ENCODE peak calls at places on chromosomes 13 and 19, in eight cellular contexts. W, M, K, L, V, J, A and T are unnamed samples.

GRCh38 chr13:114079601-114080536 is 52.6 kb downstream of the RASA3 start:
- DNase-seq in K (no peak), W (no peak), L (no peak), M (peak), J (no peak), A (no peak), V (peak), T (no peak)

GRCh38 chr19:40687525-40688016 is 2.9 kb downstream of the NUMBL start:
- DNase-seq in K (no peak), L (peak), A (no peak), J (no peak), V (peak), W (no peak), M (peak), T (no peak)

GRCh38 chr13:51906581-51906980 is 44.8 kb downstream of the CCDC70 start:
- DNase-seq in J (no peak), V (no peak), L (no peak), W (no peak), A (no peak), M (no peak), K (no peak), T (no peak)

GRCh38 chr13:40341086-40341471 is 325.4 kb downstream of the FOXO1 start:
- DNase-seq in M (no peak), W (no peak), A (no peak), J (no peak), L (no peak), V (no peak), K (no peak), T (no peak)

GRCh38 chr19:47013041-47013517 is 6.6 kb upstream of the NPAS1 start:
- DNase-seq in L (peak), K (peak), M (peak), J (peak), A (peak), V (peak), W (peak), T (peak)

GRCh38 chr19:49997709-49998108 is 27.5 kb downstream of the VRK3 start:
- DNase-seq in A (peak), K (no peak), W (no peak), M (peak), V (no peak), J (no peak), L (peak), T (no peak)

GRCh38 chr19:49116544-49116943 is 2.4 kb downstream of the LIN7B start:
- DNase-seq in V (no peak), A (no peak), K (no peak), J (no peak), M (no peak), L (no peak), W (no peak), T (no peak)

GRCh38 chr19:4581381-4582111 is 22.1 kb upstream of the SEMA6B start:
- DNase-seq in J (peak), M (peak), W (no peak), V (no peak), L (peak), A (peak), K (no peak), T (no peak)

GRCh38 chr13:26220575-26220974 is 1.5 kb downstream of the RNF6 start:
- DNase-seq in A (no peak), V (no peak), L (peak), J (no peak), M (no peak), W (no peak), K (no peak), T (no peak)

GRCh38 chr19:41657157-41657556 is 30.3 kb upstream of the CEACAM4 start:
- DNase-seq in M (no peak), A (no peak), J (no peak), K (no peak), W (no peak), L (no peak), V (no peak), T (no peak)

GRCh38 chr19:6738726-6739389 is 622 bp upstream of the TRIP10 start:
- DNase-seq in L (peak), M (peak), K (no peak), A (no peak), W (no peak), V (peak), J (peak), T (no peak)

GRCh38 chr19:39946532-39946931 is 12.1 kb upstream of the FCGBP start:
- DNase-seq in L (peak), A (no peak), M (no peak), V (no peak), J (no peak), W (no peak), K (no peak), T (no peak)

GRCh38 chr13:35723061-35723461 is 246.6 kb upstream of the MAB21L1 start:
- DNase-seq in L (peak), K (no peak), M (no peak), J (no peak), V (no peak), W (no peak), A (no peak), T (no peak)

GRCh38 chr13:25752957-25753540 is 298.8 kb downstream of the SHISA2 start:
- DNase-seq in L (peak), K (no peak), M (no peak), W (peak), A (no peak), J (no peak), V (peak), T (no peak)

GRCh38 chr19:14830702-14831101 is 4.3 kb downstream of the OR7A5 start:
- DNase-seq in K (no peak), V (no peak), J (no peak), W (no peak), M (no peak), A (no peak), L (no peak), T (no peak)

GRCh38 chr13:65710514-65710913 is 1519.6 kb downstream of the PCDH9 start:
- DNase-seq in J (no peak), A (no peak), K (no peak), V (no peak), M (no peak), L (no peak), W (no peak), T (no peak)

GRCh38 chr19:23002690-23003422 is at the start of gene ZNF728:
- DNase-seq in V (peak), J (no peak), M (peak), L (no peak), K (no peak), A (no peak), W (no peak), T (peak)

GRCh38 chr13:34951528-34951927 is 9.5 kb downstream of the NBEA start:
- DNase-seq in V (no peak), J (no peak), A (peak), K (no peak), M (no peak), W (no peak), L (no peak), T (no peak)

GRCh38 chr19:11538232-11539036 is at the start of gene CNN1:
- DNase-seq in K (no peak), A (peak), W (peak), J (no peak), M (no peak), V (peak), L (peak), T (no peak)

GRCh38 chr13:107025991-107026390 is 458.1 kb upstream of the ARGLU1 start:
- DNase-seq in W (no peak), V (no peak), A (no peak), J (no peak), M (no peak), L (no peak), K (no peak), T (no peak)

GRCh38 chr19:49442354-49442753 is 1.0 kb upstream of the SLC17A7 start:
- DNase-seq in V (peak), K (no peak), W (no peak), M (peak), L (no peak), J (peak), A (no peak), T (no peak)

GRCh38 chr19:40619333-40620160 is 18.4 kb downstream of the LTBP4 start:
- DNase-seq in J (no peak), L (no peak), M (no peak), V (no peak), K (no peak), A (no peak), W (no peak), T (no peak)